ENCODE peak calls at places on chromosome 5, in four cellular contexts. A, I, L and T are unnamed samples.

GRCh38 chr5:10875201-10875768 is 114.3 kb upstream of the DAP start:
- DNase-seq in I (no peak), A (no peak), L (no peak), T (no peak)

GRCh38 chr5:134547579-134547978 is 22.1 kb downstream of the JADE2 start:
- DNase-seq in L (no peak), A (no peak), I (no peak), T (no peak)

GRCh38 chr5:14708551-14708950 is 44.0 kb downstream of the OTULIN start:
- DNase-seq in L (no peak), I (no peak), A (no peak), T (no peak)

GRCh38 chr5:127029513-127030258 is 672 bp downstream of the MARCHF3 start:
- DNase-seq in A (peak), L (peak), I (peak), T (peak)

GRCh38 chr5:160507181-160507811 is 85.6 kb downstream of the PTTG1 start:
- DNase-seq in A (peak), L (no peak), I (no peak), T (no peak)

GRCh38 chr5:54115768-54116403 is 194.5 kb downstream of the ARL15 start:
- DNase-seq in A (no peak), I (no peak), L (no peak), T (no peak)

GRCh38 chr5:160197341-160198147 is 31.8 kb upstream of the FABP6 start:
- DNase-seq in A (peak), I (no peak), L (no peak), T (peak)

GRCh38 chr5:135359374-135360165 is 39.5 kb downstream of the MACROH2A1 start:
- DNase-seq in L (no peak), I (no peak), A (no peak), T (no peak)

GRCh38 chr5:56078675-56079500 is 84.1 kb upstream of the IL6ST start:
- DNase-seq in A (no peak), L (no peak), I (no peak), T (no peak)

GRCh38 chr5:93099902-93100347 is 481.1 kb downstream of the NR2F1-AS1 start:
- DNase-seq in I (no peak), L (no peak), A (no peak), T (no peak)

GRCh38 chr5:2710910-2711309 is 40.6 kb downstream of the IRX2 start:
- DNase-seq in I (no peak), A (no peak), L (no peak), T (no peak)

GRCh38 chr5:111099058-111099778 is 7.1 kb downstream of the WDR36 start:
- DNase-seq in L (no peak), I (no peak), A (no peak), T (no peak)

GRCh38 chr5:10513501-10514442 is 50.1 kb upstream of the ANKRD33B start:
- DNase-seq in I (no peak), A (no peak), L (no peak), T (no peak)

GRCh38 chr5:148904440-148904839 is 78.0 kb downstream of the ADRB2 start:
- DNase-seq in L (no peak), I (no peak), A (no peak), T (no peak)

GRCh38 chr5:604391-604831 is 7.7 kb upstream of the CEP72 start:
- DNase-seq in A (no peak), L (no peak), I (no peak), T (no peak)

GRCh38 chr5:52334367-52334766 is 453.3 kb upstream of the ITGA1 start:
- DNase-seq in A (no peak), I (no peak), L (no peak), T (no peak)

GRCh38 chr5:136420168-136420916 is 55.0 kb upstream of the TRPC7 start:
- DNase-seq in I (no peak), A (no peak), L (no peak), T (peak)

GRCh38 chr5:179731791-179732411 is 721 bp upstream of the MAML1 start:
- DNase-seq in L (peak), I (peak), A (peak), T (no peak)

GRCh38 chr5:112597831-112598230 is 139.9 kb upstream of the APC start:
- DNase-seq in I (no peak), A (no peak), L (no peak), T (no peak)

GRCh38 chr5:143216211-143216610 is 187.3 kb downstream of the NR3C1 start:
- DNase-seq in L (no peak), A (peak), I (no peak), T (no peak)

GRCh38 chr5:168592014-168592368 is 12.8 kb upstream of the PANK3 start:
- DNase-seq in L (no peak), A (no peak), I (no peak), T (no peak)

GRCh38 chr5:52977264-52977897 is 11.8 kb upstream of the ITGA2 start:
- DNase-seq in L (no peak), I (no peak), A (no peak), T (no peak)

GRCh38 chr5:30994170-30994569 is 199.3 kb upstream of the CDH6 start:
- DNase-seq in I (no peak), A (no peak), L (no peak), T (no peak)

GRCh38 chr5:139772392-139772791 is 23.2 kb upstream of the PSD2 start:
- DNase-seq in L (no peak), A (no peak), I (no peak), T (no peak)

GRCh38 chr5:53871050-53871449 is 310.6 kb downstream of the NDUFS4 start:
- DNase-seq in L (no peak), A (no peak), I (no peak), T (no peak)

GRCh38 chr5:19676895-19677294 is 311.1 kb downstream of the CDH18 start:
- DNase-seq in L (no peak), A (no peak), I (no peak), T (no peak)

GRCh38 chr5:116543501-116543900 is 31.1 kb downstream of the SEMA6A start:
- DNase-seq in L (no peak), I (no peak), A (no peak), T (no peak)

GRCh38 chr5:177140312-177140711 is 6.7 kb downstream of the NSD1 start:
- DNase-seq in A (no peak), I (no peak), L (no peak), T (no peak)

GRCh38 chr5:100311811-100312210 is 223.4 kb upstream of the FAM174A start:
- DNase-seq in I (no peak), A (no peak), L (no peak), T (no peak)

GRCh38 chr5:133688386-133688785 is 76.0 kb upstream of the FSTL4 start:
- DNase-seq in I (peak), L (no peak), A (peak), T (no peak)

GRCh38 chr5:112703866-112704820 is 33.5 kb upstream of the APC start:
- DNase-seq in L (no peak), A (no peak), I (no peak), T (no peak)

GRCh38 chr5:107476783-107477182 is 194.0 kb downstream of the EFNA5 start:
- DNase-seq in A (peak), L (no peak), I (peak), T (no peak)

GRCh38 chr5:172052454-172053236 is 46.2 kb upstream of the FBXW11 start:
- DNase-seq in A (no peak), I (no peak), L (no peak), T (no peak)

GRCh38 chr5:154352960-154353548 is 92.7 kb upstream of the SAP30L start:
- DNase-seq in L (no peak), A (no peak), I (no peak), T (no peak)
- TF ChIP-seq CTCF in L (no peak), A (no peak), I (no peak), T (no peak)

DNA sequence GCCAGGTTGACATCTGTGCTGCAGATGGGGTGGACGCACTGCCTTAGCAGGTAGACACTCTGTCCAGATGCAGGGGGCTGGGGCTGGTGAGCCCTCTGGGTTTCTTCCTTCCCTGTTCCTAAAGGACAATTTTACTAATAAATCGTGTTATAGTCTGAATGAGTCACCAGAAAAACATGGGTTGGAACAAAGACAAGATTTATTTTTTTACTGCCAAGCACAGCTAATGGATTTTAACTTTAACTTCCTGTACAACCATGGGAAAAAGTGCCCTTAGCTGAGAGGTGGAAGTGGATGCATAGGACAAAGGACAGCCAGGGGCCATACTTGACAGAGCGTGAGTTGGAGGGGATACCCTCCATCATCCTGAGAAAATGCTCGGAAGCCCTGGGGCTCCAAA is 300.7 kb downstream of the MSX2 start:
- DNase-seq in I (no peak), L (no peak), A (no peak), T (no peak)
- TF ChIP-seq CTCF in I (no peak), L (no peak), A (no peak), T (no peak)

GRCh38 chr5:151048526-151048925 is 28.1 kb downstream of the GPX3 start:
- DNase-seq in I (no peak), A (no peak), L (no peak), T (no peak)
- TF ChIP-seq CTCF in I (peak), A (no peak), L (peak), T (no peak)

GRCh38 chr5:174816858-174817257 is 92.5 kb downstream of the MSX2 start:
- DNase-seq in L (no peak), A (no peak), I (no peak), T (no peak)
- TF ChIP-seq CTCF in L (peak), A (peak), I (no peak), T (peak)

DNA sequence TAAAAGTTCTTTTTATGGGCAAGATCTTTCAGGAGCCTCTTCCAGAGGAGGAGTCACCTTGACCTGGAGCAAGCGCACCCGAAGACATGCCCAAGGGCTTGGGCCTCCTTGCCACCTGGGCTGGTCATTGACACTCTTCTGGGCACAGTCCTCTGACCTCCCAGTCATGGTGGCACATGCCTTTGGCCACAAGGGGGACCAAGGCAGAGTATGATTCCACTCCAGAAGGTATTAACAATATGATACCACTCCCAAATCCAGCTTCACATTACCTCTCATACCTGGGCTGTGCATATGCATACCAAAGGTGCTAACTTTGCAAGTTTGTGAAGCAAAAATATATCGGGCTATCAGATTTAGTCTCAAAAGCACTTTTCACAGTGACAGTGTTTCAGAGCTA is 84.6 kb downstream of the MAST4 start:
- DNase-seq in L (no peak), I (no peak), A (no peak), T (no peak)
- TF ChIP-seq CTCF in L (peak), I (peak), A (no peak), T (peak)

GRCh38 chr5:75460947-75461346 is 50.5 kb downstream of the CERT1 start:
- DNase-seq in I (peak), A (peak), L (no peak), T (no peak)
- TF ChIP-seq CTCF in I (no peak), A (no peak), L (no peak), T (no peak)

DNA sequence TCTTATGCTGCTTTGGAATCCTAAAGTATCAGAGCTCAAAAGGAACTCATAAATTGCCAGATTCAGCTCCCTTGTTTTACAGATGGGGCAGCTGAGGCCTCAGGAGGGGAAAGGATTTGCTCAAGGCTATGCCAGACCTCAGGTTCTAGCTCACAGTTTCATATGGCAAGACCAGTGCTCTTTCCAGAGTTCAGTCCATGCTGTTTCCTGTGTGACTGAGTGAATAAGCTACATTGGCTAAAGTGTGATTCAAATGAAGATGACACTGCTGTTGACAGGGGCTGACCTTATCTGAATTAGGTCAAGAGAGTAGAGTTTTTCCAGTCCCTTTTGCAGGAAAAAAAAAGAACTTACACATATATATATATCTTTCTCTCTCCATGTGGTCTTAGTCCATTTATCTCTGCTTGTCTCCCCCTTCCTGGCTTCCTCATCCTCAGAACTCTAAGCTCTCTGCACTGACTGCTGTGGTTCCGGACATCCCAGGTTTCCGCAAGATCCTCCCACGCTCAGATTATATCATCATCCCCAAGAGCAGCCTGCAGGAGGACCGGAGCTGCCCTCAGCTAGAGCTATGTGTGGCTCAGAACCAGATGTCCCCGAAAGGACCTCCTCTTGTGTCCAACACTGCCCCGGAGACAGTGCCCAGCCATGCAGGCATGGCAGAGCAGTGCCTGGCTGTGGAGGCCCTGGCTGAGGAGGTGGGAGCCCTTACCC is 9.3 kb downstream of the HMGXB3 start:
- DNase-seq in A (no peak), L (no peak), I (no peak), T (no peak)
- TF ChIP-seq CTCF in A (no peak), L (no peak), I (no peak), T (no peak)